ENCODE peak calls at places on chromosomes 5 and 9, in eight cellular contexts. E, T, G, L, P, N, A and Q are unnamed samples. For H3K4me1 and H3K36me3, the result is how much of the 10 kb centered on the place peaks cover.

GRCh38 chr9:129252937-129253819 is 75.1 kb upstream of the IER5L start:
- DNase-seq in E (peak), T (no peak), G (no peak), L (no peak), P (no peak), N (peak), A (no peak), Q (no peak)

GRCh38 chr5:32848120-32848519 is 137.0 kb downstream of the NPR3 start:
- DNase-seq in E (no peak), T (no peak), G (no peak), L (no peak), P (no peak), N (no peak), A (no peak), Q (no peak)

GRCh38 chr5:99045864-99046263 is 117.1 kb upstream of the CHD1 start:
- DNase-seq in E (no peak), T (no peak), G (no peak), L (no peak), P (peak), N (no peak), A (no peak), Q (no peak)

GRCh38 chr9:131545003-131545785 is at the start of gene PRRT1B:
- DNase-seq in E (no peak), T (no peak), G (peak), L (peak), P (no peak), N (no peak), A (no peak), Q (no peak)

GRCh38 chr5:115241881-115242642 is 20.6 kb downstream of the PGGT1B start:
- DNase-seq in E (no peak), T (no peak), G (no peak), L (no peak), P (no peak), N (no peak), A (no peak), Q (no peak)

GRCh38 chr9:36987891-36988290 is 46.2 kb downstream of the PAX5 start:
- DNase-seq in E (no peak), T (no peak), G (no peak), L (no peak), P (peak), N (no peak), A (no peak), Q (no peak)

GRCh38 chr9:136339173-136339957 is 12.0 kb downstream of the GPSM1 start:
- DNase-seq in E (peak), T (peak), G (peak), L (peak), P (peak), N (no peak), A (peak), Q (no peak)

GRCh38 chr5:76292923-76293322 is 110.2 kb upstream of the IQGAP2 start:
- DNase-seq in E (no peak), T (no peak), G (no peak), L (no peak), P (no peak), N (no peak), A (no peak), Q (no peak)

GRCh38 chr5:105917189-105917588 is 1753.5 kb downstream of the EFNA5 start:
- DNase-seq in E (no peak), T (no peak), G (no peak), L (no peak), P (no peak), N (no peak), A (no peak), Q (no peak)

GRCh38 chr5:160852049-160852448 is at the start of gene ATP10B:
- DNase-seq in E (no peak), T (no peak), G (no peak), L (no peak), P (no peak), N (no peak), A (no peak), Q (no peak)

GRCh38 chr5:150322202-150322601 is 19.5 kb upstream of the ARSI start:
- DNase-seq in E (no peak), T (no peak), G (no peak), L (no peak), P (peak), N (no peak), A (no peak), Q (no peak)

GRCh38 chr5:116575635-116576042 is 1.0 kb upstream of the SEMA6A start:
- DNase-seq in E (no peak), T (no peak), G (no peak), L (peak), P (no peak), N (no peak), A (peak), Q (no peak)

GRCh38 chr9:84990850-84991505 is 321.4 kb downstream of the NTRK2 start:
- DNase-seq in E (no peak), T (no peak), G (no peak), L (no peak), P (no peak), N (no peak), A (no peak), Q (no peak)

GRCh38 chr9:19918630-19919029 is 129.8 kb upstream of the SLC24A2 start:
- DNase-seq in E (no peak), T (no peak), G (no peak), L (no peak), P (no peak), N (no peak), A (peak), Q (no peak)

GRCh38 chr9:116066221-116066620 is 87.4 kb upstream of the PAPPA start:
- DNase-seq in E (no peak), T (peak), G (no peak), L (no peak), P (peak), N (no peak), A (no peak), Q (no peak)

GRCh38 chr9:70917277-70917676 is 204.1 kb downstream of the TRPM3 start:
- DNase-seq in E (no peak), T (no peak), G (no peak), L (no peak), P (no peak), N (no peak), A (no peak), Q (no peak)

GRCh38 chr5:24855485-24855884 is 210.7 kb upstream of the CDH10 start:
- DNase-seq in E (no peak), T (no peak), G (peak), L (no peak), P (no peak), N (no peak), A (no peak), Q (no peak)

GRCh38 chr9:18554244-18554643 is 80.3 kb downstream of the ADAMTSL1 start:
- DNase-seq in E (no peak), T (no peak), G (no peak), L (no peak), P (no peak), N (no peak), A (no peak), Q (no peak)

DNA sequence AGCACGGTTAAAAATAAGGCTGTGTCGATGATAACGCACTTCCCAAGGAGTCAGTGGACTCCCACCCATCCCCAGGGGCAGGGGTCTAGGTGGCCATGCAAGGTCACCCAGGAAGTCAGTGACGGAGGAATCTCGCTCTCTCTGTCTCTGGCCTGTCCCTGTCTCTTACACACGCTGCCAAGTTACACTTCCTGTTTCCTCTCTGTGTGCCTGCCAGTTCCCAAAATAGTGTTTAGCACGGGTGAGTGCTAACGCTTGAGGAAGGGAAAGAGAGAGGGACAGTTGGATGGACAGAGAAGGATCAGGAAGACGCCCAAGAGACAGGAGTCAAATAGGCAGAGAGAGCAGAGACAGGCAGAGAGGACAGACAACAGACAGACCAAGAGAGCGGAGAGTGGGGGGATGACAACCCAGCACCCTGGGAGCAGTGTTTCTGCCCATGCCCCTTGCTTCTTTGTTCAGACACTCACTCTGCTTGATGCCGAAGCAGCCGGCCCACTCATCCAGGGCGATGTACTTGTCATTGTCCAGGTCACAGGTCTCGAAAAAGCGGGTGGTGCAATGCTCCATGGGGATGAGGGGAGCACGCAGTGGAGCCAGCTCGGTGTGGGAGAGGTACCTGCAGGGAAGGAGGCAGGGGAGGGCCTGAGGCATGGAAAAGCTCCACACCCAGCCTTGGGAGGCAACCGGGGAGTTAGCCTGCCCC is 22.9 kb downstream of the SPARC start:
- DNase-seq in E (peak), T (no peak), G (no peak), L (no peak), P (no peak), N (peak), A (no peak), Q (no peak)
- H3K4me1 ChIP-seq in E (under half), T (under half), G (under half), L (under half), P (half or more), N (under half), A (under half), Q (under half)

DNA sequence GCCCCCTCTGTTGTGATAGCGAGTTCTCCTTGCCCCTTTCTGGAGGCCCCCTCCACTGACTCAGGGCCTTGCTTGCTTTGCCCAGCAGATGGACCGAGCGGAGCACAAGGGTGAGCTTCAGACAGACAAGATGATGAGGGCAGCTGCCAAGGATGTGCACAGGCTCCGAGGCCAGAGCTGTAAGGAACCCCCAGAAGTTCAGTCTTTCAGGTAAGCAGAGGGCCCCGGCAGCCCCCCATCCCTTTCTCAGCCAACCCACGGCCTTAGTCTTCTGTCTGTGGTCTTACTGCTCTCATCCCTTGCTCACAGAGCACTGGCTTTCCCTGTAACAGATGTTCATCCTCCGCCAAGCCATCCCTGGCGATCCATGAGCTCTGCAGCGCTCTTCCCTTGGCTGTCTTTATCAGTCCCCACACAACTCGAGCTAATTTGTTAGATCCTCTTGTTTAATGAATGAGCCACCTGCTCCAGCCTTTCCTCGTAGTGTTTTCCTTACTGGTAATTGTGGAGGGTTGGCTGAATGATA is 18.5 kb upstream of the RARS1 start:
- DNase-seq in E (no peak), T (no peak), G (no peak), L (no peak), P (no peak), N (no peak), A (no peak), Q (no peak)
- H3K36me3 ChIP-seq in E (under half), T (under half), G (under half), L (under half), P (under half), N (under half), A (under half), Q (under half)

DNA sequence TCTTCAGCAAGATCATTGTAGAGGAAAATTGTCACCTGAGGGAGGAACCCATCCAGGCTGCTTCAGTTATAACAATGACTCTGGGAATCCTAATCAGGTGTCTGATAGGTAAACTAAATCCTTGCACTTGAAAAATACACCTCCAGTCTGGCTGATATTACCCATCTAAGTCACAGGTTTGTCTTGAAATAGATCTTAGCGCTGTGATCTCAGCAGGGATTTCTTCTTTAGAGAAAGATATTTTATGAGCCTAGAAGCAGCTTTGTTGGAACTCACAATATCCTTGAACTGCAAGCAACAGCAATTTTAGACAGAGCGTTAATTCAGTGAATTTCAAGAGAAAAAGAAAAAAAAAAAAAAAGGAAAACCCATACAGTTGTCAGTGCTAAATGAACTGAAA is 149.7 kb downstream of the SGCD start:
- DNase-seq in E (no peak), T (no peak), G (peak), L (no peak), P (no peak), N (no peak), A (no peak), Q (no peak)
- H3K27ac ChIP-seq in E (peak), T (no peak), G (no peak), L (no peak), P (no peak), N (peak), A (no peak), Q (no peak)

GRCh38 chr5:16572289-16573015 is 44.3 kb downstream of the RETREG1 start:
- DNase-seq in E (peak), T (no peak), G (no peak), L (no peak), P (no peak), N (no peak), A (no peak), Q (no peak)

GRCh38 chr5:16567365-16567764 is 49.4 kb downstream of the RETREG1 start:
- DNase-seq in E (no peak), T (no peak), G (no peak), L (no peak), P (no peak), N (no peak), A (no peak), Q (no peak)

GRCh38 chr5:16568875-16569580 is 47.8 kb downstream of the RETREG1 start:
- DNase-seq in E (no peak), T (peak), G (no peak), L (peak), P (peak), N (no peak), A (no peak), Q (no peak)

GRCh38 chr5:16573401-16573800 is 43.4 kb downstream of the RETREG1 start:
- DNase-seq in E (no peak), T (no peak), G (no peak), L (peak), P (no peak), N (no peak), A (no peak), Q (no peak)

DNA sequence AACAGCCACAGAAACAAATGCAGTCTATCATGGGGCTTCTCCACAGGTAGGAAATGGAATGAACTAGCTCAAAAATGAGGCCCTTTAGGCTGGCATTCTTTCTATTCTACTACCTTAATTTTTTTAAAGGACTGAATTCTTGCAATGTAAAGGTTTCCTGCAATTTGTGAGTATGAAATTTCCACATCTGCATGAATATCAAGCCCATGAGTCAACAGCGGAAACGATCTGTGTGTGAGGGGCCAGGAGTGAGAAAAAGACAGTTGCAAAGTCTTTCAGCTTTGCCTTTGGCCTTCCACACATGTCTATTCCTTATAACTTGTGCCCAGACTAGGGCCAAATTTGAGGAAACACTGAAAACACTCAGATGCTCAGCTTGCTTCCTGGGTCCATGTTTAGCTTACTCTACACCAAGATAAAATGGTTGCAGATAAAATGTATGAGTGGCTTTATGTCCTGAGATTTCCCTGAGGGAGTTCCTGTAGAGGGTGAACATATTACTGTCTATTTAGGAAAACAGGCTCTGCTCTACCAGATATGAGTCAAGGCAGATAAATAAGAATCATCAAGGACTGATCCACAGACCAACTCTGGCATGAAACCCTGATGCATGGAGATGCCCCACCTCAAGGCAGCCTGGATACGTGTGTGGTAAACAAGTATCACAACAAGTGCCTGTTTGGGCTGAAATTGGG is 46.5 kb downstream of the RETREG1 start:
- DNase-seq in E (no peak), T (peak), G (no peak), L (no peak), P (peak), N (no peak), A (no peak), Q (no peak)
- H3K4me1 ChIP-seq in E (under half), T (under half), G (under half), L (under half), P (under half), N (under half), A (under half), Q (under half)

DNA sequence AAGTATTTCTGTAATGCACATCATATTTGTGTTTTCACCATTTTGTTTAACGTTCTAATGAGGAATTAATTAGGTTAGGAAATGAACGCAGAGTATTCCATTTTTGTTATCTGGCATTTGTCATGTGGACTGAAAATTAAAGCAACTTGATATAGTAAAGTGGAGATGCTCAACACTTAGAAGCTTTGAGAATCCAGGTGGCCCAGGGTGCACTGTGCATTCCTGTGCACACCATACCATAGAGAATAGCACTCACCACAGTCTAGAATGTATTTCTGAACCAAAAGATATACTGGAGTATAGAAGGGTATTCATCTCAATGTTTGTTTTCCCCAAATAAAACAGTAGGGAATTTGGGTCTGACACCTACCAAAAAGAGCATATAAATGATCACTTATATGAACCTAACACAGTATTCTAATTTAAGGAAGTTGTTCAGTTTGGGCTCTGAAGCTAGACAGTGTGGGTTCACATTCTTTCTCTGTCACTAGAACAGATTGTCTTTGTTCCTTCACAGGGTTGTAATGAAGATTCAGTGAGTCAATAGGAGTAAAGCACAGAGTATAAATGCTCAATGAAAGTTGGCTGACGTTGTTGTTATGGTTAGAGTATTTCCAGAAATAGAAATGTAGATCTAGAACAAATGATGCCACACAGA is 125.6 kb upstream of the DMRT1 start:
- DNase-seq in E (no peak), T (peak), G (no peak), L (peak), P (peak), N (no peak), A (no peak), Q (no peak)
- H3K36me3 ChIP-seq in E (under half), T (under half), G (under half), L (under half), P (under half), N (under half), A (under half), Q (under half)

DNA sequence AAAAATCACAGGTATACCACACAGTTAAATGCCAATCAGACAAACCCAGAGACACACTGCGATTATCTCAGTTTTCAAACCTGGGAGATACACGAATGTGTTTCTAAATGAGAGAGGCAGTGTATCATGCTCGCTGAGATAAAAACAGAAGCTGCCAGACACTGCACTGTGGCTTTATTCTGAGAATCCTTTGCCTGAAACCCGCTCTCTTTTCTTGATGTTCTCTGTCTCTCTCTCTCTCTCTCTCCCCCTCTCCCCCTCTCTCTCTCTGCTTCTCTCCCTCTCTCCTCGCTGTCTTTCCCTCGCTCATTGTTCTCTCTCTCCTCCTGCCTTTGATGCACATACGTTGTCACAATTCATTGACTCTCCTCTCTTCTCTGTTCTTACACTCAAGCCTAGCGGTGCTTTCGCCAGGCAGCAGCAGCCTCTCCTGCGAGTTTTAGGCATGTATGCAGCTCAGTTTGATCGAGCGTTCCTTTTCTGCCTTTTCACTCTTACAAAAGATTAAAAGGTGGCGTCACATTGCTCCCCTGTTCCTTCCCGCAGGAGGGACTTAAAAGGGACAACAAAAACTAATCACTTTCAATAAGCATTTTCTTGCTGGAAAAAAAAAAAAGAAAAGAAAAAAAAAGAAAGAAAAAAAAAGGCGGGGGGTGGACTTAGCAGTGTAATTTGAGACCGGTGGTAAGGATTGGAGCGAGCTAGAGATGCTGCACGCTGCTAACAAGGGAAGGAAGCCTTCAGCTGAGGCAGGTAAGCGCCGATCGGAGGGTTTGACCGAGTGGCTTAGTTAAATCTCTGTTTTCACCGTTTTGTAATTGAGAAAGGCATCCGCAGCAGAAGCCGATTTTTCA is 717.9 kb upstream of the WWC1 start:
- DNase-seq in E (no peak), T (peak), G (peak), L (peak), P (peak), N (no peak), A (no peak), Q (no peak)
- H3K27ac ChIP-seq in E (no peak), T (no peak), G (peak), L (no peak), P (no peak), N (no peak), A (no peak), Q (no peak)

DNA sequence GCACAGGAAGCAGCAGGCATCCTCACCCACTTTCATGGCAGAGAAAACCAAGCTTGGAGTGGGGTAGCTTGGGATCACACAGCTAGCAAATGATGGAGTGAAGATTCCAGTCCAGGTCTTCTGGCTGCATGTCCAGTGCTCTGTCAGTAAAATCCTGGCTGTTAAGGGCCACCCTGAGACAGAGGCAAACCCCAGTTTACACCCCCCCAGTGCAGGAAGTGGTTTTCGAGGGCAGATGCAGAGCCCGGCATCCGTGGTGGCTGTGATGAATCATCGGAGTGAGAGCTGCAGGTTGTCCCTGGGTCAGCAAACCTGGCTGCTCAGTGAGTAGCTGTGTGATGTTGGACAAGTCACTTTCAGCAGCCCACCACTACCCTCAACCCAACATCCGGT is 115.3 kb downstream of the RGS3 start:
- DNase-seq in E (peak), T (peak), G (no peak), L (no peak), P (peak), N (no peak), A (peak), Q (peak)
- H3K4me1 ChIP-seq in E (half or more), T (under half), G (under half), L (under half), P (under half), N (half or more), A (half or more), Q (half or more)

GRCh38 chr5:142926549-142926948 is 156.4 kb downstream of the ARHGAP26 start:
- DNase-seq in E (no peak), T (no peak), G (no peak), L (no peak), P (no peak), N (no peak), A (no peak), Q (no peak)
- H3K36me3 ChIP-seq in E (under half), T (under half), G (under half), L (under half), P (under half), N (under half), A (under half), Q (under half)